ENCODE peak calls at places on chromosome 9, in four cellular contexts. N is hepatocyte, C is GM12878, P is HCT116. A is an unnamed sample.

GRCh38 chr9:93035106-93035660 is 23.3 kb upstream of the SUSD3 start:
- DNase-seq in N (no peak), P (no peak), C (no peak), A (no peak)

GRCh38 chr9:34457266-34458012 is 931 bp downstream of the FAM219A start:
- DNase-seq in N (peak), C (no peak), P (no peak), A (peak)

GRCh38 chr9:101707708-101708107 is 30.7 kb downstream of the GRIN3A start:
- DNase-seq in P (no peak), C (no peak), N (no peak), A (no peak)

GRCh38 chr9:134558124-134558805 is 83.3 kb upstream of the COL5A1 start:
- DNase-seq in N (peak), C (no peak), P (no peak), A (no peak)

GRCh38 chr9:118306773-118307172 is 602.6 kb downstream of the TLR4 start:
- DNase-seq in N (no peak), C (no peak), P (no peak), A (no peak)

GRCh38 chr9:32589083-32589713 is 16.2 kb upstream of the NDUFB6 start:
- DNase-seq in N (peak), P (peak), C (no peak), A (peak)

GRCh38 chr9:122261469-122261881 is 3.2 kb downstream of the RBM18 start:
- DNase-seq in C (no peak), P (no peak), N (peak), A (peak)

GRCh38 chr9:85742630-85742928 is 825 bp upstream of the AGTPBP1 start:
- DNase-seq in C (no peak), P (no peak), N (no peak), A (peak)

GRCh38 chr9:121692606-121693505 is 41.4 kb downstream of the DAB2IP start:
- DNase-seq in C (no peak), P (peak), N (peak), A (peak)

GRCh38 chr9:100111235-100111634 is 12.2 kb downstream of the INVS start:
- DNase-seq in C (no peak), N (peak), P (no peak), A (peak)

GRCh38 chr9:83299094-83299493 is 236.2 kb upstream of the RASEF start:
- DNase-seq in N (no peak), C (no peak), P (no peak), A (no peak)

GRCh38 chr9:69740872-69741505 is 18.8 kb downstream of the PTAR1 start:
- DNase-seq in P (no peak), C (no peak), N (no peak), A (peak)

GRCh38 chr9:92265159-92265558 is 28.3 kb downstream of the IARS1 start:
- DNase-seq in N (no peak), P (no peak), C (no peak), A (peak)

GRCh38 chr9:7246917-7247538 is 489.3 kb downstream of the KDM4C start:
- DNase-seq in C (no peak), P (no peak), N (no peak), A (peak)

GRCh38 chr9:85859751-85860150 is 81.2 kb upstream of the NAA35 start:
- DNase-seq in P (peak), C (no peak), N (no peak), A (no peak)

GRCh38 chr9:4507306-4507705 is 17.0 kb downstream of the SLC1A1 start:
- DNase-seq in P (no peak), N (no peak), C (no peak), A (peak)

GRCh38 chr9:120929392-120929791 is 2.8 kb upstream of the TRAF1 start:
- DNase-seq in P (no peak), C (no peak), N (no peak), A (no peak)

GRCh38 chr9:127955294-127956015 is 17.8 kb upstream of the DPM2 start:
- DNase-seq in N (peak), P (peak), C (no peak), A (peak)

GRCh38 chr9:132857031-132857430 is 21.1 kb downstream of the AK8 start:
- DNase-seq in C (no peak), N (peak), P (no peak), A (peak)
- H3K4me3 ChIP-seq in C (no peak), N (no peak), P (no peak), A (no peak)

GRCh38 chr9:109317311-109317978 is 3.4 kb downstream of the EPB41L4B start:
- DNase-seq in C (no peak), P (no peak), N (no peak), A (no peak)

GRCh38 chr9:109319631-109320233 is 1.1 kb downstream of the EPB41L4B start:
- DNase-seq in N (peak), P (no peak), C (no peak), A (peak)

GRCh38 chr9:109320338-109320733 is 523 bp downstream of the EPB41L4B start:
- DNase-seq in C (no peak), P (no peak), N (peak), A (peak)

GRCh38 chr9:109317979-109318671 is 2.7 kb downstream of the EPB41L4B start:
- DNase-seq in C (no peak), N (no peak), P (no peak), A (no peak)

DNA sequence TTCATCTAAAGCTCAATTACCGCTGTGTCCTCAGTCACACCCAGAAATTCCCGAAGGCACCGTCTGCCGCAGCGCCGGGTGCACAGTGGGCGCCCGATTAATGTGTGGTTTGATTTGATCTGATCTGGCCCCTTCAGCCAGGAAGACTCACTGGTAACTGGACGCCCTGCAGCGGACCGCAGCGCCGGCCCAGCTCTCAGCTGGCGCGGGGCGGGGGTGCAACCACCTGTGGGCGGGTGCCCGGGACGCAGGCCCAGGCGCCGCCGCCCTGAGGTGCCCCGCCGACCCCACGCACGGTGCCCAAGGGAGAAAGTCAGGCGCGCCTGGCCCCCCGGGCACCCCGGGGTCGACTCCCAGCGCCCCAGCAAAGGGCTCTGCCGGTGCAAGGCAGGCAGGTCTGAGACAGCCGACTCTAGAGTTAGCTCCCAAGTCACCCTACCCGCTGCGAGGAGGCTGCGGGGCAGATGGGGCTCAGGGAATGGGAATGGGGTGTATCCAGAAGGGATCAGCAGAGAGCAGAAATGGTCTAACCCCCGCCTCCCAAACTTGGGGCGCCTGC is 1.7 kb downstream of the EPB41L4B start:
- DNase-seq in C (no peak), N (peak), P (no peak), A (no peak)
- TF ChIP-seq EZH2 in C (no peak), N (no peak), P (no peak), A (no peak)

DNA sequence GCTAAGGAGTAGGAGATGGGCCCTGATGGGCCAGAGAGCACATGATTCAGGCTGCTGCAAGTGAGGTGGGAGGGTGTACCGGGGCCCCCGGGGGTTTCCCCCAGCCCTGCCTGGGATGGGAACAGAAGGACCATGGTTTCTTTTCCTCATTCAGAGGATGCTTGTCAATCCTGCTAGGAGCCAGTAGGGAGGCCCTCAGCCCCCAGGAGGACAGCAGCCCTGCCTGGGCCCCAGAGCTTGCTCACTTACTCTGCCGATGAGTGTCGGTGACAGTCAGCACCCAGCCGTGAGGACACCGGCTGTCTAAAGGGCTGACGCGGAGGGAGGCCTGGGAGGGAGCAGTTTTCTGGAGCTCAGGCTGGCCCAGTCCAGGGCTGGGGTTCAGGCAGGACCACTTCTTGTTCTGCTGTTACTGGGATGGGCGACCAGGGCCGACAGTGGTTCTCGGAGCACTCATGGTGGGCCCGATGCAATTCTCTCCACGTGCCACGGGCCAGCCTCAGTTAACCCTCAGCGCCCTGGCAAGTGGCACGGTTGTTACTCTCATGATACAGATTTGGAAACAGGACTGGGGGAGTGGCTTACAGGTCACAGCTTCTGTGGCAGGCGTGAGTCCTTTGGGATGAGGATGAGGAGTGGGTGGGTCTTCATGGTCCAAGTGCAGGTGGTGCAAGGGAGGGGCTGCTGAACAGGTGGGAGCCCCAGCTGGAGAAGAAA is 1.8 kb downstream of the ARRDC1 start:
- DNase-seq in N (peak), C (no peak), P (no peak), A (peak)
- H3K4me3 ChIP-seq in N (peak), C (peak), P (peak), A (peak)

DNA sequence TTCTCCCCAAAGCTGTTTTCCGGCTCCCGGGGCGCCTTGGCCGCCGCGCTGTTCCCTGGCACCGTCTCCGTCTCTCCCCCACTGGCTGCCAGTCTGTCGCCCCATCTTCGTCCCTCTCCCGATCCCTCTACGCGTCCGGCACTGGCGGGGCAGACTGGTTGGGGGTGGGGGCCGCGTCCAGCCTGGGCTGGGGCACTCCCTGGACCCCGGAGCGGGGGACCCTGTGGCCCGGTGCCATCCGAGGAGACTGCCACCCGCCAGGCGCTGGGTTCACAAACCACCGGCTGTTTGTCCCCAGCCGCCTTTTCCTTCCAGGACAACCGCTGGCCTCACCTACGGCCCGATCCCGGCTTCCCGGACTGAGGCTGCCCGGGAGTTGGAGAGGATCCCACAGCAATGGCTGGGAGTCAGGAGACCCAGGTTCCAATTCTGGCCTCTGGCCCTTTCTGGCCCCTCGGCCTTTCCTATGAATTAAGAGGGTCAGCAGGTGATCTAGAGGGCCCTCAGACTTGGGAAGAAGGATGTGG is 1.0 kb upstream of the FIBCD1 start:
- DNase-seq in C (no peak), P (no peak), N (no peak), A (no peak)
- TF ChIP-seq EZH2 in C (no peak), P (no peak), N (peak), A (peak)

GRCh38 chr9:72524820-72525539 is 3.6 kb downstream of the TMC1 start:
- DNase-seq in P (peak), C (peak), N (peak), A (peak)
- H3K4me3 ChIP-seq in P (no peak), C (no peak), N (no peak), A (no peak)

GRCh38 chr9:38375572-38375963 is 16.9 kb upstream of the ALDH1B1 start:
- DNase-seq in P (no peak), C (no peak), N (no peak), A (no peak)

GRCh38 chr9:38372685-38373619 is 19.6 kb upstream of the ALDH1B1 start:
- DNase-seq in P (no peak), N (no peak), C (no peak), A (no peak)

GRCh38 chr9:38376266-38376665 is 16.2 kb upstream of the ALDH1B1 start:
- DNase-seq in C (no peak), P (no peak), N (no peak), A (no peak)

GRCh38 chr9:38373679-38374078 is 18.8 kb upstream of the ALDH1B1 start:
- DNase-seq in N (no peak), C (no peak), P (no peak), A (no peak)

GRCh38 chr9:38374847-38375571 is 17.5 kb upstream of the ALDH1B1 start:
- DNase-seq in C (no peak), P (no peak), N (no peak), A (no peak)
- TF ChIP-seq EZH2 in C (no peak), P (no peak), N (no peak), A (no peak)